ENCODE peak calls at places on chromosomes 6 and 20, in ten cellular contexts. Q is left colon; N is cardiac fibroblast; J is GM23338; P is NCI-H2171; E is effector memory CD8-positive, alpha-beta T cell; D is LoVo; M is G401; X is central memory CD4-positive, alpha-beta T cell; A is iris pigment epithelial cell. I is an unnamed sample.

GRCh38 chr6:42460892-42461291 is 9.2 kb upstream of the TRERF1 start:
- DNase-seq in P (no peak), D (no peak), A (peak; percentile 60), E (no peak), Q (no peak), N (peak; percentile 48), M (no peak), X (no peak), J (no peak), I (no peak)

GRCh38 chr20:3785240-3786125 is 1.1 kb downstream of the CENPB start:
- DNase-seq in M (no peak), E (no peak), P (no peak), Q (no peak), J (peak; percentile 62), A (no peak), X (no peak), N (peak; percentile 36), D (no peak), I (no peak)

GRCh38 chr6:79071547-79071946 is 6.5 kb downstream of the PHIP start:
- DNase-seq in D (no peak), P (no peak), Q (no peak), N (no peak), A (no peak), J (no peak), X (no peak), E (no peak), M (no peak), I (no peak)

GRCh38 chr6:7720346-7720745 is 5.6 kb upstream of the BMP6 start:
- DNase-seq in N (no peak), M (no peak), X (no peak), E (no peak), D (no peak), P (no peak), Q (no peak), A (no peak), J (no peak), I (no peak)

GRCh38 chr6:37483917-37484785 is 15.5 kb downstream of the CCDC167 start:
- DNase-seq in Q (peak; percentile 60), D (peak; percentile 8), A (peak; percentile 20), E (peak; percentile 74), M (peak; percentile 73), J (peak; percentile 79), X (peak; percentile 73), P (peak; percentile 70), N (peak; percentile 38), I (no peak)

GRCh38 chr6:104418125-104418524 is 441.6 kb downstream of the HACE1 start:
- DNase-seq in N (peak; percentile 27), M (no peak), D (no peak), Q (no peak), A (peak; percentile 2), X (no peak), J (no peak), P (no peak), E (no peak), I (no peak)

GRCh38 chr6:111230351-111231077 is 143.2 kb downstream of the SLC16A10 start:
- DNase-seq in X (no peak), A (peak; percentile 85), J (no peak), N (peak; percentile 82), Q (no peak), P (no peak), D (no peak), E (no peak), M (no peak), I (no peak)

GRCh38 chr20:48017504-48017903 is 232.2 kb upstream of the SULF2 start:
- DNase-seq in X (no peak), J (no peak), A (no peak), M (no peak), N (no peak), E (no peak), Q (no peak), P (no peak), D (no peak), I (no peak)

GRCh38 chr20:41173161-41173721 is 35.9 kb downstream of the PLCG1 start:
- DNase-seq in A (peak; percentile 59), E (peak; percentile 52), J (peak; percentile 84), D (peak; percentile 49), X (peak; percentile 45), Q (peak; percentile 83), M (peak; percentile 88), N (peak; percentile 78), P (peak; percentile 10), I (peak; percentile 85)

GRCh38 chr6:2876210-2877056 is 26.7 kb downstream of the SERPINB9 start:
- DNase-seq in N (peak; percentile 97), Q (peak; percentile 67), M (peak; percentile 67), J (peak; percentile 70), A (peak; percentile 94), D (peak; percentile 53), P (no peak), X (no peak), E (no peak), I (peak; percentile 60)

GRCh38 chr20:19794941-19795340 is 36.9 kb downstream of the RIN2 start:
- DNase-seq in J (no peak), X (no peak), P (no peak), E (no peak), A (no peak), N (no peak), D (no peak), M (no peak), Q (no peak), I (no peak)

GRCh38 chr6:168004945-168005344 is 7.5 kb downstream of the KIF25 start:
- DNase-seq in X (no peak), P (no peak), N (no peak), J (no peak), Q (no peak), A (no peak), D (no peak), M (peak; percentile 36), E (no peak), I (no peak)

GRCh38 chr6:154514481-154514880 is 4.0 kb upstream of the CNKSR3 start:
- DNase-seq in Q (no peak), J (no peak), M (no peak), A (no peak), N (no peak), E (no peak), D (no peak), X (no peak), P (no peak), I (no peak)

GRCh38 chr6:63637865-63638445 is 2.4 kb downstream of the PHF3 start:
- DNase-seq in N (no peak), J (no peak), Q (no peak), A (peak; percentile 6), D (no peak), E (no peak), P (no peak), X (no peak), M (no peak), I (no peak)

GRCh38 chr6:43993881-43994523 is 133.2 kb downstream of the MRPL14 start:
- DNase-seq in E (no peak), Q (no peak), J (no peak), D (no peak), P (no peak), N (no peak), A (no peak), M (no peak), X (no peak), I (no peak)

GRCh38 chr20:63471002-63471718 is 1.3 kb downstream of the KCNQ2 start:
- DNase-seq in Q (no peak), J (peak; percentile 65), E (no peak), X (no peak), M (peak; percentile 53), N (no peak), P (no peak), D (no peak), A (no peak), I (no peak)

GRCh38 chr6:140225587-140226438 is 851.4 kb upstream of the CITED2 start:
- DNase-seq in E (no peak), D (no peak), J (no peak), N (peak; percentile 37), X (no peak), P (no peak), Q (no peak), M (no peak), A (peak; percentile 77), I (no peak)

GRCh38 chr6:30259140-30260035 is 46.2 kb upstream of the TRIM26 start:
- DNase-seq in X (peak; percentile 66), E (peak; percentile 48), D (peak; percentile 39), M (peak; percentile 88), P (peak; percentile 65), A (peak; percentile 78), N (peak; percentile 84), J (peak; percentile 96), Q (peak; percentile 69), I (peak; percentile 90)

GRCh38 chr6:136012948-136013347 is 161.4 kb downstream of the PDE7B start:
- DNase-seq in J (no peak), N (peak; percentile 55), P (no peak), D (no peak), M (no peak), A (peak; percentile 44), X (no peak), E (no peak), Q (no peak), I (no peak)

GRCh38 chr6:43924222-43924702 is 154.3 kb downstream of the VEGFA start:
- DNase-seq in J (no peak), E (peak; percentile 55), X (peak; percentile 13), Q (no peak), A (no peak), P (no peak), D (no peak), M (no peak), N (no peak), I (peak; percentile 10)

GRCh38 chr6:125124250-125124777 is 29.3 kb upstream of the TPD52L1 start:
- DNase-seq in X (no peak), J (no peak), D (peak; percentile 57), A (no peak), P (no peak), Q (no peak), M (no peak), N (peak; percentile 28), E (no peak), I (no peak)

GRCh38 chr6:46338098-46338497 is 153.2 kb downstream of the RCAN2 start:
- DNase-seq in A (no peak), D (no peak), X (no peak), N (no peak), Q (no peak), M (no peak), P (no peak), J (no peak), E (no peak), I (no peak)

GRCh38 chr6:88813045-88813444 is 150.4 kb downstream of the RNGTT start:
- DNase-seq in P (peak; percentile 8), A (no peak), J (no peak), N (no peak), E (no peak), M (peak; percentile 42), X (no peak), Q (no peak), D (no peak), I (no peak)

GRCh38 chr6:7042056-7042653 is 65.6 kb upstream of the RREB1 start:
- DNase-seq in A (peak; percentile 41), N (peak; percentile 36), M (no peak), P (no peak), J (no peak), X (no peak), Q (peak; percentile 52), E (no peak), D (peak; percentile 32), I (peak; percentile 32)

GRCh38 chr20:37347347-37347823 is 1.4 kb downstream of the SRC start:
- DNase-seq in X (no peak), M (no peak), Q (no peak), D (no peak), E (no peak), J (no peak), A (no peak), P (no peak), N (no peak), I (no peak)

GRCh38 chr6:147297663-147298313 is 93.6 kb downstream of the STXBP5 start:
- DNase-seq in A (no peak), D (no peak), E (no peak), N (no peak), Q (no peak), P (no peak), J (no peak), M (no peak), X (no peak), I (no peak)

GRCh38 chr20:37393863-37394542 is 48.1 kb downstream of the SRC start:
- DNase-seq in D (no peak), M (no peak), P (no peak), X (no peak), A (no peak), J (no peak), N (no peak), E (no peak), Q (no peak), I (no peak)

GRCh38 chr6:170473801-170474200 is 79.3 kb downstream of the PSMB1 start:
- DNase-seq in E (no peak), N (no peak), Q (no peak), J (no peak), A (no peak), P (no peak), D (no peak), X (no peak), M (no peak), I (no peak)

I was measured in pons.